ENCODE peak calls at places on chromosomes 11 and 22, in six cellular contexts. M is amniotic stem cell, S is NCI-H1930, Q is EL, N is Daoy, G is brain pericyte. T is an unnamed sample.

GRCh38 chr22:36493690-36494110 is 12.3 kb upstream of the TXN2 start:
- DNase-seq in N (no peak), G (no peak), M (no peak), S (no peak), Q (no peak), T (no peak)

GRCh38 chr22:21952586-21953571 is at the start of gene PPM1F:
- DNase-seq in N (peak), Q (peak), M (peak), G (no peak), S (peak), T (peak)

GRCh38 chr11:119306373-119306890 is 10.5 kb downstream of the MCAM start:
- DNase-seq in Q (no peak), S (no peak), M (no peak), N (no peak), G (peak), T (no peak)

GRCh38 chr11:76161261-76161961 is 44.9 kb downstream of the WNT11 start:
- DNase-seq in S (no peak), M (no peak), N (no peak), G (no peak), Q (peak), T (no peak)

GRCh38 chr11:1564535-1565172 is 7.4 kb downstream of the DUSP8 start:
- DNase-seq in S (no peak), Q (peak), G (peak), N (peak), M (no peak), T (no peak)

GRCh38 chr11:106840993-106841392 is 177.3 kb downstream of the GUCY1A2 start:
- DNase-seq in G (no peak), N (no peak), Q (no peak), S (no peak), M (no peak), T (no peak)

GRCh38 chr11:96335389-96335788 is 7.6 kb downstream of the MAML2 start:
- DNase-seq in M (no peak), S (no peak), G (no peak), N (no peak), Q (no peak), T (no peak)

GRCh38 chr22:43273902-43274484 is 69.2 kb downstream of the SCUBE1 start:
- DNase-seq in Q (peak), S (peak), M (no peak), N (peak), G (no peak), T (peak)

GRCh38 chr11:108960498-108960897 is 295.6 kb downstream of the DDX10 start:
- DNase-seq in Q (peak), M (no peak), G (no peak), S (no peak), N (no peak), T (no peak)

GRCh38 chr22:19764636-19765476 is 4.3 kb downstream of the TBX1 start:
- DNase-seq in M (no peak), N (no peak), Q (no peak), G (no peak), S (no peak), T (no peak)

GRCh38 chr22:37639070-37639760 is at the start of gene SH3BP1:
- DNase-seq in M (no peak), N (peak), G (no peak), Q (peak), S (no peak), T (no peak)

GRCh38 chr22:30217698-30218565 is 28.6 kb downstream of the LIF start:
- DNase-seq in G (no peak), S (no peak), M (no peak), Q (no peak), N (no peak), T (no peak)

GRCh38 chr11:111494040-111494439 is 18.1 kb downstream of the BTG4 start:
- DNase-seq in M (no peak), G (no peak), N (no peak), Q (no peak), S (no peak), T (no peak)

GRCh38 chr11:19576054-19576453 is 136.6 kb upstream of the NAV2 start:
- DNase-seq in N (no peak), Q (no peak), M (no peak), G (no peak), S (no peak), T (no peak)

GRCh38 chr11:93370260-93370659 is 39.7 kb downstream of the DEUP1 start:
- DNase-seq in S (no peak), Q (peak), G (no peak), M (no peak), N (no peak), T (no peak)

GRCh38 chr11:114846040-114846791 is 167.9 kb downstream of the NXPE2 start:
- DNase-seq in S (no peak), Q (no peak), N (peak), G (no peak), M (no peak), T (peak)

GRCh38 chr11:126007263-126007662 is 55.4 kb downstream of the CDON start:
- DNase-seq in Q (peak), G (no peak), N (peak), S (no peak), M (no peak), T (no peak)

GRCh38 chr11:27153136-27153535 is 112.5 kb downstream of the BBOX1 start:
- DNase-seq in M (no peak), N (no peak), G (no peak), S (no peak), Q (no peak), T (no peak)

GRCh38 chr11:64259533-64260067 is 8.3 kb downstream of the PLCB3 start:
- DNase-seq in S (no peak), G (no peak), N (no peak), M (no peak), Q (no peak), T (no peak)

GRCh38 chr11:120702656-120703055 is 191.1 kb downstream of the GRIK4 start:
- DNase-seq in S (no peak), M (no peak), N (no peak), G (no peak), Q (no peak), T (no peak)

GRCh38 chr22:45216133-45217003 is 24.3 kb downstream of the KIAA0930 start:
- DNase-seq in Q (no peak), N (no peak), G (peak), S (no peak), M (no peak), T (no peak)

GRCh38 chr11:8039530-8040260 is 41.3 kb upstream of the TUB start:
- DNase-seq in Q (no peak), G (no peak), S (no peak), N (no peak), M (no peak), T (no peak)

GRCh38 chr11:27203077-27203476 is 159.9 kb downstream of the CCDC34 start:
- DNase-seq in N (no peak), M (no peak), G (no peak), S (no peak), Q (no peak), T (no peak)

GRCh38 chr11:114080219-114080618 is 20.7 kb downstream of the ZBTB16 start:
- DNase-seq in Q (no peak), S (no peak), M (no peak), N (no peak), G (no peak), T (no peak)

GRCh38 chr11:96267490-96268010 is 75.4 kb downstream of the MAML2 start:
- DNase-seq in S (no peak), N (no peak), G (no peak), M (no peak), Q (no peak), T (no peak)

GRCh38 chr11:14892036-14892556 is at the start of gene CYP2R1:
- DNase-seq in M (peak), S (peak), Q (peak), N (peak), G (peak), T (peak)

T was measured in NCI-H1105.